ENCODE peak calls at places on chromosomes 16 and 17, in eight cellular contexts. B, W, O, N, X, C, M and Q are unnamed samples.

GRCh38 chr16:24291932-24292331 is 35.8 kb downstream of the CACNG3 start:
- DNase-seq in X (no peak), W (no peak), O (no peak), B (no peak), C (no peak), N (no peak), M (no peak), Q (no peak)

GRCh38 chr16:27174798-27175197 is 28.5 kb upstream of the KDM8 start:
- DNase-seq in C (no peak), W (no peak), M (peak), O (no peak), B (no peak), N (no peak), X (no peak), Q (no peak)

GRCh38 chr17:41178843-41179616 is 1.0 kb upstream of the KRTAP4-2 start:
- DNase-seq in X (no peak), B (no peak), W (no peak), C (no peak), M (peak), N (no peak), O (no peak), Q (no peak)

GRCh38 chr17:39152134-39152884 is 872 bp upstream of the PLXDC1 start:
- DNase-seq in O (peak), M (no peak), N (no peak), C (peak), W (no peak), X (no peak), B (no peak), Q (peak)

GRCh38 chr17:61161615-61162134 is 238.0 kb upstream of the TBX2 start:
- DNase-seq in N (no peak), B (no peak), X (no peak), M (no peak), W (no peak), C (no peak), O (no peak), Q (no peak)

GRCh38 chr17:8706431-8706830 is 38.2 kb downstream of the CCDC42 start:
- DNase-seq in C (no peak), N (no peak), X (no peak), M (no peak), W (no peak), O (no peak), B (no peak), Q (no peak)

GRCh38 chr17:74728033-74728701 is 8.9 kb upstream of the RAB37 start:
- DNase-seq in B (no peak), C (no peak), O (no peak), W (no peak), M (no peak), N (no peak), X (no peak), Q (no peak)

GRCh38 chr17:50560931-50561750 is 626 bp downstream of the CACNA1G start:
- DNase-seq in B (no peak), O (no peak), W (no peak), M (no peak), X (peak), C (no peak), N (no peak), Q (no peak)

GRCh38 chr17:45104907-45105624 is 27.2 kb downstream of the PLCD3 start:
- DNase-seq in N (no peak), C (no peak), M (no peak), O (no peak), W (no peak), B (no peak), X (no peak), Q (no peak)

GRCh38 chr16:82915139-82915824 is 288.5 kb downstream of the CDH13 start:
- DNase-seq in N (no peak), X (no peak), C (no peak), W (no peak), O (no peak), B (no peak), M (no peak), Q (no peak)

GRCh38 chr16:24975428-24975889 is 39.7 kb downstream of the ARHGAP17 start:
- DNase-seq in C (no peak), M (peak), W (no peak), X (peak), B (no peak), O (no peak), N (no peak), Q (no peak)

GRCh38 chr17:68421486-68421885 is 35.8 kb downstream of the WIPI1 start:
- DNase-seq in O (no peak), W (no peak), N (no peak), B (no peak), C (no peak), M (no peak), X (no peak), Q (no peak)